ENCODE peak calls at places on chromosomes 7 and 10, in four cellular contexts. A, Q, I and H are unnamed samples.

GRCh38 chr10:71268247-71268691 is 50.8 kb upstream of the SLC29A3 start:
- DNase-seq in A (peak), Q (no peak), I (peak), H (peak)

GRCh38 chr7:152761116-152761748 is 1.7 kb downstream of the ACTR3B start:
- DNase-seq in A (no peak), Q (no peak), I (peak), H (peak)

GRCh38 chr10:80517416-80518142 is 20.1 kb upstream of the SH2D4B start:
- DNase-seq in A (no peak), Q (no peak), I (no peak), H (no peak)

GRCh38 chr10:4721994-4722753 is 103.8 kb upstream of the AKR1E2 start:
- DNase-seq in A (no peak), Q (no peak), I (peak), H (peak)

GRCh38 chr10:34520084-34520483 is 295.0 kb downstream of the PARD3 start:
- DNase-seq in A (no peak), Q (no peak), I (no peak), H (peak)

GRCh38 chr10:46520381-46520780 is 36.1 kb downstream of the GPRIN2 start:
- DNase-seq in A (no peak), Q (no peak), I (no peak), H (no peak)

GRCh38 chr10:69468771-69469129 is 17.5 kb downstream of the TSPAN15 start:
- DNase-seq in A (no peak), Q (no peak), I (no peak), H (no peak)

GRCh38 chr10:14412624-14413023 is 81.9 kb upstream of the FRMD4A start:
- DNase-seq in A (no peak), Q (no peak), I (no peak), H (no peak)

GRCh38 chr7:128211626-128212025 is 29.5 kb upstream of the LEP start:
- DNase-seq in A (no peak), Q (no peak), I (no peak), H (no peak)

GRCh38 chr7:92178928-92179373 is at the start of gene LRRD1:
- DNase-seq in A (peak), Q (peak), I (peak), H (peak)

GRCh38 chr7:50653997-50654425 is 88.8 kb upstream of the DDC start:
- DNase-seq in A (no peak), Q (no peak), I (peak), H (peak)

GRCh38 chr7:5248201-5248885 is 34.4 kb upstream of the SLC29A4 start:
- DNase-seq in A (no peak), Q (no peak), I (peak), H (peak)

GRCh38 chr7:115005241-115005640 is 83.3 kb downstream of the MDFIC start:
- DNase-seq in A (no peak), Q (no peak), I (no peak), H (no peak)

GRCh38 chr7:121475806-121476205 is 79.7 kb upstream of the FAM3C start:
- DNase-seq in A (no peak), Q (no peak), I (peak), H (no peak)

GRCh38 chr10:12193193-12193592 is 2.5 kb downstream of the NUDT5 start:
- DNase-seq in A (no peak), Q (no peak), I (peak), H (no peak)

GRCh38 chr7:78679477-78679876 is 774.0 kb downstream of the MAGI2 start:
- DNase-seq in A (no peak), Q (no peak), I (no peak), H (no peak)

GRCh38 chr10:91901784-91902677 is 7.3 kb downstream of the FGFBP3 start:
- DNase-seq in A (no peak), Q (no peak), I (peak), H (peak)

GRCh38 chr10:1571587-1572237 is 165.6 kb downstream of the ADARB2 start:
- DNase-seq in A (no peak), Q (no peak), I (peak), H (no peak)

GRCh38 chr10:4704034-4704545 is 121.9 kb upstream of the AKR1E2 start:
- DNase-seq in A (no peak), Q (no peak), I (peak), H (peak)

GRCh38 chr10:120824864-120825263 is 26.3 kb upstream of the WDR11 start:
- DNase-seq in A (peak), Q (no peak), I (peak), H (peak)

GRCh38 chr7:100567045-100567730 is 6.5 kb downstream of the SAP25 start:
- DNase-seq in A (no peak), Q (no peak), I (peak), H (peak)

GRCh38 chr7:40297741-40298311 is 163.0 kb downstream of the SUGCT start:
- DNase-seq in A (no peak), Q (no peak), I (peak), H (peak)

GRCh38 chr10:19302117-19302516 is 253.5 kb downstream of the MALRD1 start:
- DNase-seq in A (no peak), Q (no peak), I (peak), H (peak)

GRCh38 chr7:75534727-75535307 is 42.7 kb downstream of the SPDYE5 start:
- DNase-seq in A (no peak), Q (no peak), I (peak), H (peak)

GRCh38 chr7:6551016-6551511 is at the start of gene GRID2IP:
- DNase-seq in A (no peak), Q (no peak), I (no peak), H (no peak)

GRCh38 chr10:123808873-123809272 is 82.7 kb downstream of the CPXM2 start:
- DNase-seq in A (no peak), Q (no peak), I (peak), H (peak)

GRCh38 chr7:74134117-74134539 is 40.0 kb upstream of the EIF4H start:
- DNase-seq in A (no peak), Q (no peak), I (no peak), H (no peak)

GRCh38 chr7:112449353-112449752 is 907 bp upstream of the IFRD1 start:
- DNase-seq in A (no peak), Q (peak), I (peak), H (peak)

GRCh38 chr7:13850185-13850752 is 139.2 kb downstream of the ETV1 start:
- DNase-seq in A (no peak), Q (peak), I (peak), H (peak)

GRCh38 chr7:124162667-124163066 is 129.8 kb upstream of the TMEM229A start:
- DNase-seq in A (no peak), Q (no peak), I (no peak), H (peak)

GRCh38 chr10:114856544-114857287 is 35.1 kb downstream of the FHIP2A start:
- DNase-seq in A (no peak), Q (no peak), I (peak), H (peak)

GRCh38 chr10:822661-823367 is 108.7 kb downstream of the LARP4B start:
- DNase-seq in A (no peak), Q (no peak), I (no peak), H (no peak)

GRCh38 chr10:22712959-22713852 is 1.2 kb downstream of the PIP4K2A start:
- DNase-seq in A (peak), Q (peak), I (peak), H (peak)

GRCh38 chr10:100216006-100216405 is 13.4 kb downstream of the CHUK start:
- DNase-seq in A (no peak), Q (no peak), I (no peak), H (no peak)

GRCh38 chr7:23207029-23207428 is 25.2 kb downstream of the NUP42 start:
- DNase-seq in A (no peak), Q (no peak), I (no peak), H (no peak)

GRCh38 chr7:14751461-14751860 is 151.1 kb downstream of the DGKB start:
- DNase-seq in A (no peak), Q (no peak), I (no peak), H (no peak)

DNA sequence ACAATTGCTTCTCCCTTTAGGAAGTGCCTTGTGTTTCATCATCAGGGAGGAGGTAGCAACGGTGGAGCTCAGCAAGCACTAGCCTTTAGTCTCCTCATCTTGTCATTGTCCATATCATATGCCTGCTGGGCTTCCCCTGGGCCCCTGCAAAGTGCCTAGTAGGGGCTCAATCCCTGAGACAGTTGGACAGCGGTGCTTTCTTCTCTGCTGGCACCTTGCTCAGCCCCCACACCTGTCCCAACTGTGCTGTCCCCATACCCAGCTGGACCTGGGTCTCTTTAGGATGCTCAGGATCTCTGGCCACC is 5.5 kb downstream of the SMARCD3 start:
- DNase-seq in A (no peak), Q (no peak), I (no peak), H (no peak)
- H3K4me3 ChIP-seq in A (no peak), Q (no peak), I (no peak), H (no peak)

DNA sequence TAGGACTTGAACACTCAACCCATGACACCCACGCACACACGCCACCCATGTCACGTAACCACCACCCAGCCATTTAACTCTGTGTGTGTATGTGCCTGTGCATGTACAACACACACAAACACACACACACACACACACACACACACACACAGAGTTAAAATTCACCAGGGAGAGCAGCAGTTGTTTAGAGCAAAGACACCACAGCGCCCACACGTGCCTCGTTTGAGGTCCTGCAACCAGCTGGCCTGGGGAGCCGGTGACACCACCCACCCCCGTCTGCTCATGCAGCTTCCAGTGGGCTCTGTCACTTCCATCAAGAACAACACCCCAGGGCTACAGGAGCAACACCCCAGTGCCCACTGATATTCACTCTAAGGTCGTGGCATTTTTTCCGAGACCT is 97.4 kb downstream of the ELFN1 start:
- DNase-seq in A (peak), Q (no peak), I (peak), H (no peak)
- TF ChIP-seq CTCF in A (peak), Q (no peak), I (no peak), H (no peak)

GRCh38 chr7:149471289-149471953 is 10.6 kb upstream of the ZNF777 start:
- DNase-seq in A (no peak), Q (no peak), I (no peak), H (no peak)
- H3K4me3 ChIP-seq in A (no peak), Q (no peak), I (no peak), H (no peak)

DNA sequence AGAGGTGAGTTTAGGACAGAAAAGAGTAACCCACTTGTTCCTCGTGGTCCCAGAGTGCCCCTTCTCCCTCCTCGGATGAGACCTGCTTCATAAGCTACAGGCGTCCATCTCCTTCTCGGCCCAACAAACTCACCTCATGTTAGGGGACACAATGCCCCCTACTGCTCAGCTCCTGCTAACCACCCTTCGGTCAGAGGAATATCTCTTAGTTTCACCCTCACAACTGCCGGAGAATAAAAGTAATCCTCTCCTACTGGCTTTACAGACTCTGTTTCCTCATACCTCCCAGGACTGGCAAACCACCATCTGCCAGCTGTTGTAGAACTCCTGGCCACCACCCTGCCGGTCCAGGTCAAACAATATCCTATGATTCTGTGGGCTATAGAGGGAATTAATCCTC is 3.2 kb downstream of the AKR1B15 start:
- DNase-seq in A (peak), Q (no peak), I (peak), H (no peak)
- TF ChIP-seq CTCF in A (peak), Q (no peak), I (peak), H (peak)

GRCh38 chr10:58438340-58438739 is 53.1 kb downstream of the TFAM start:
- DNase-seq in A (no peak), Q (no peak), I (peak), H (peak)
- H3K4me3 ChIP-seq in A (no peak), Q (no peak), I (no peak), H (no peak)

GRCh38 chr7:155489862-155490696 is 32.1 kb downstream of the EN2 start:
- DNase-seq in A (no peak), Q (no peak), I (peak), H (no peak)
- TF ChIP-seq CTCF in A (no peak), Q (no peak), I (no peak), H (no peak)

GRCh38 chr7:157513162-157513621 is 176.4 kb downstream of the DNAJB6 start:
- DNase-seq in A (no peak), Q (no peak), I (no peak), H (no peak)
- H3K4me3 ChIP-seq in A (no peak), Q (no peak), I (no peak), H (no peak)

GRCh38 chr7:103609778-103610177 is 163.8 kb upstream of the SLC26A5 start:
- DNase-seq in A (no peak), Q (no peak), I (no peak), H (no peak)

GRCh38 chr7:103613655-103614642 is 167.9 kb upstream of the SLC26A5 start:
- DNase-seq in A (peak), Q (no peak), I (peak), H (no peak)
- TF ChIP-seq CTCF in A (peak), Q (no peak), I (peak), H (peak)

GRCh38 chr7:132604090-132604489 is 27.8 kb upstream of the PLXNA4 start:
- DNase-seq in A (no peak), Q (no peak), I (no peak), H (no peak)
- H3K4me3 ChIP-seq in A (no peak), Q (no peak), I (no peak), H (no peak)

DNA sequence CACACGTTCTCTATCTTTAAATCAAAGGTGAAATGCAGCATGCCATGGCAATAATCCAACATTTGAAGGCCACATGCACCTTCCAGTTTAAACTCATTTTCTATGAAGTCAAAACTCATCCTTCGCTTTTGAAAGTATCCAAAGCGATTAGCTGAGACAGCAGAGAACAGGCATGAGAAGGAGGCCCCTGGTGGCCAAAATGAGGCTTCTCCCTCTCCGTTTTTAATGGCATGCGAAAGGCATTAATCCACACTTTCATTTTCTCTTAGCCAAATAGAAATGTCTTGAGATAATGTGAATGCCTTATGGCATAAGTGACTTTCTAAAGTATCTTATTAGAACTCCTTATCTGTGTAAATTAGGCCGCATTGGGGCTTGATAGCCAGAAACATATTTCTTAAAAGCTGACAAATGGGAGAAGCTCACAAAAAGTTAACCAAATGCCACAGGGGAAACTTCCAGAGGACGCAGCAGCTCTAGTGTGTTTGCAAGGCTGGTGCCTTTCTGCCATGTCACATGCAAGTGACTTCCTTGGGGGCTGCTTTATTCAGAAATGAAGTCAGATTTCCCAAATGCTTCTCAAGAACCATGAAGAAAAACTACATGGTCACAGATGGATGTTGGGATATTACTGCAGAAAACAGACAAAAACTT is 1189.6 kb downstream of the SORCS1 start:
- DNase-seq in A (peak), Q (no peak), I (peak), H (peak)
- TF ChIP-seq CTCF in A (peak), Q (no peak), I (peak), H (peak)